ENCODE peak calls at places on chromosomes 3 and 15, in six cellular contexts. X, A, C, Q, I and K are unnamed samples.

GRCh38 chr3:42593635-42594034 is 3.0 kb downstream of the SS18L2 start:
- DNase-seq in X (no peak), A (no peak), C (no peak), Q (no peak), I (no peak), K (no peak)

GRCh38 chr3:58613236-58614132 is 36.3 kb upstream of the FAM107A start:
- DNase-seq in X (no peak), A (no peak), C (no peak), Q (no peak), I (no peak), K (no peak)

GRCh38 chr3:150725548-150725947 is 21.8 kb upstream of the ERICH6 start:
- DNase-seq in X (no peak), A (no peak), C (no peak), Q (no peak), I (no peak), K (no peak)

GRCh38 chr3:107574650-107575049 is 51.9 kb downstream of the BBX start:
- DNase-seq in X (peak), A (no peak), C (no peak), Q (no peak), I (peak), K (no peak)

GRCh38 chr3:58591496-58592133 is 14.4 kb upstream of the FAM107A start:
- DNase-seq in X (no peak), A (no peak), C (no peak), Q (no peak), I (no peak), K (no peak)

GRCh38 chr3:130470132-130470531 is 46.8 kb upstream of the COL6A6 start:
- DNase-seq in X (peak), A (no peak), C (no peak), Q (no peak), I (peak), K (no peak)

GRCh38 chr3:62727576-62727975 is 147.6 kb downstream of the CADPS start:
- DNase-seq in X (peak), A (no peak), C (no peak), Q (no peak), I (peak), K (no peak)

GRCh38 chr15:49875392-49875791 is 243.6 kb downstream of the ATP8B4 start:
- DNase-seq in X (peak), A (no peak), C (no peak), Q (no peak), I (no peak), K (no peak)

GRCh38 chr3:125121246-125122010 is 65.6 kb upstream of the HEG1 start:
- DNase-seq in X (no peak), A (peak), C (no peak), Q (no peak), I (no peak), K (no peak)

GRCh38 chr15:60351066-60351465 is 46.7 kb downstream of the ANXA2 start:
- DNase-seq in X (peak), A (no peak), C (no peak), Q (no peak), I (no peak), K (no peak)

GRCh38 chr15:62796296-62796695 is 246.3 kb upstream of the TPM1 start:
- DNase-seq in X (no peak), A (no peak), C (no peak), Q (no peak), I (no peak), K (no peak)

GRCh38 chr15:88623061-88623460 is 1.9 kb downstream of the AEN start:
- DNase-seq in X (peak), A (no peak), C (no peak), Q (no peak), I (peak), K (no peak)

GRCh38 chr15:52496776-52497470 is 31.8 kb downstream of the MYO5A start:
- DNase-seq in X (peak), A (no peak), C (no peak), Q (no peak), I (no peak), K (no peak)

GRCh38 chr15:49538520-49538919 is 82.1 kb downstream of the FAM227B start:
- DNase-seq in X (no peak), A (no peak), C (no peak), Q (no peak), I (no peak), K (no peak)

GRCh38 chr15:65189102-65189740 is 4.1 kb upstream of the CLPX start:
- DNase-seq in X (peak), A (no peak), C (no peak), Q (peak), I (peak), K (no peak)

GRCh38 chr3:170410428-170411029 is 8.1 kb upstream of the CLDN11 start:
- DNase-seq in X (no peak), A (no peak), C (no peak), Q (no peak), I (peak), K (no peak)

GRCh38 chr15:94882071-94882712 is 650.8 kb downstream of the MCTP2 start:
- DNase-seq in X (peak), A (no peak), C (no peak), Q (no peak), I (no peak), K (no peak)
- H3K27ac ChIP-seq in X (no peak), A (no peak), C (no peak), Q (no peak), I (no peak), K (no peak)

GRCh38 chr3:165624761-165625160 is 212.5 kb downstream of the BCHE start:
- DNase-seq in X (no peak), A (no peak), C (no peak), Q (no peak), I (peak), K (no peak)
- TF ChIP-seq CTCF in X (peak), A (no peak), C (no peak), Q (peak), I (peak), K (no peak)

GRCh38 chr3:31053299-31053698 is 158.8 kb upstream of the GADL1 start:
- DNase-seq in X (no peak), A (no peak), C (no peak), Q (no peak), I (no peak), K (no peak)

GRCh38 chr3:31047673-31048072 is 153.2 kb upstream of the GADL1 start:
- DNase-seq in X (no peak), A (no peak), C (no peak), Q (no peak), I (no peak), K (no peak)

GRCh38 chr3:31051226-31051625 is 156.8 kb upstream of the GADL1 start:
- DNase-seq in X (peak), A (no peak), C (no peak), Q (no peak), I (no peak), K (no peak)

GRCh38 chr3:31048143-31048542 is 153.7 kb upstream of the GADL1 start:
- DNase-seq in X (no peak), A (no peak), C (no peak), Q (no peak), I (no peak), K (no peak)

GRCh38 chr3:31050296-31050695 is 155.8 kb upstream of the GADL1 start:
- DNase-seq in X (no peak), A (no peak), C (no peak), Q (no peak), I (no peak), K (no peak)
- H3K27ac ChIP-seq in X (no peak), A (no peak), C (no peak), Q (no peak), I (no peak), K (no peak)

DNA sequence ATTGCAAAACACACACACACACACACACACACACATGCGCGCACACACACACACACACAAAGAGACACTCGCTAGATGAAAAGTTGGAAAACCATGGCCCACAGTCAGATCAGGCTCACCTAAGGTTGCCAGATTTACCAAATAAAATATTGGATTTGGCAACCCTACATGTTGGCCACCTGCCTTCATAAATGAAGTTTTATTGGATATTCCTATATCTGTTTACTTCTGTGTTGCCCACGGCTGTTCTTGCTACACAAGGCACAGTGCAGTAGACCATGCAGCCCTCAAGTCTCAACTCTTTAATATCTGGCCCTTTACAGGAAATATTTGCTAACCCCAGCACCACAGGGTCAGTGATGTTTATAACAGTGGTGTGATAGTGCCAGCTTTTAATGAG is 445.0 kb upstream of the PROK2 start:
- DNase-seq in X (no peak), A (no peak), C (no peak), Q (no peak), I (no peak), K (no peak)
- TF ChIP-seq CTCF in X (no peak), A (no peak), C (no peak), Q (no peak), I (no peak), K (no peak)